ENCODE peak calls at places on chromosomes 3 and 15, in nine cellular contexts. P is heart left ventricle, N is Peyer's patch, W is IMR-90, D is body of pancreas, S is gastrocnemius medialis, C is transverse colon, F is uterus, J is spleen. O is an unnamed sample.
A peak's percentile ranks its signal among the peaks of the same experiment; 100 is the strongest.

GRCh38 chr3:20080956-20081554 is 40.8 kb downstream of the KAT2B start:
- DNase-seq in C (peak; percentile 19), W (peak; percentile 6), N (peak; percentile 69), D (peak; percentile 93), J (peak; percentile 88), P (peak; percentile 82), S (peak; percentile 98), F (peak; percentile 49), O (no peak)

GRCh38 chr15:69609176-69609575 is 156.6 kb downstream of the RPLP1 start:
- DNase-seq in N (peak; percentile 17), D (peak; percentile 20), J (no peak), C (no peak), F (no peak), P (no peak), W (peak; percentile 42), S (no peak), O (no peak)

GRCh38 chr3:141441381-141442365 is 45.2 kb upstream of the RASA2 start:
- DNase-seq in S (peak; percentile 76), N (peak; percentile 86), C (peak; percentile 69), P (peak; percentile 69), F (no peak), W (peak; percentile 90), D (peak; percentile 80), J (peak; percentile 89), O (peak; percentile 69)

GRCh38 chr3:37506968-37507535 is 332.7 kb upstream of the LRRFIP2 start:
- DNase-seq in P (no peak), J (no peak), S (no peak), F (no peak), D (no peak), N (no peak), C (no peak), W (no peak), O (no peak)

GRCh38 chr15:91214675-91215590 is 114.9 kb downstream of the SV2B start:
- DNase-seq in C (no peak), W (no peak), F (no peak), D (no peak), P (no peak), N (no peak), J (no peak), S (no peak), O (no peak)

GRCh38 chr3:18369561-18370185 is 55.5 kb downstream of the SATB1 start:
- DNase-seq in W (no peak), S (no peak), J (no peak), N (no peak), D (peak; percentile 74), C (no peak), P (no peak), F (no peak), O (no peak)

GRCh38 chr3:10646531-10647335 is 141.3 kb upstream of the ATP2B2 start:
- DNase-seq in D (no peak), F (no peak), W (no peak), P (no peak), C (no peak), J (peak; percentile 28), N (peak; percentile 5), S (no peak), O (no peak)

GRCh38 chr3:187641319-187641976 is 28.7 kb downstream of the SST start:
- DNase-seq in J (no peak), P (no peak), N (no peak), S (no peak), F (no peak), D (no peak), C (no peak), W (no peak), O (no peak)

GRCh38 chr3:128872744-128873143 is 6.7 kb upstream of the ACAD9 start:
- DNase-seq in W (no peak), S (no peak), D (no peak), N (no peak), J (peak; percentile 0), C (no peak), F (no peak), P (no peak), O (no peak)

GRCh38 chr3:128873623-128874022 is 5.8 kb upstream of the ACAD9 start:
- DNase-seq in N (no peak), F (no peak), S (no peak), D (no peak), C (no peak), W (no peak), P (no peak), J (peak; percentile 19), O (no peak)

GRCh38 chr3:128878011-128878457 is 1.4 kb upstream of the ACAD9 start:
- DNase-seq in W (no peak), C (no peak), P (no peak), N (no peak), F (no peak), D (no peak), J (peak; percentile 19), S (no peak), O (no peak)

GRCh38 chr3:128874481-128875180 is 4.8 kb upstream of the ACAD9 start:
- DNase-seq in P (no peak), F (no peak), D (no peak), C (no peak), J (peak; percentile 11), N (no peak), S (no peak), W (no peak), O (no peak)

DNA sequence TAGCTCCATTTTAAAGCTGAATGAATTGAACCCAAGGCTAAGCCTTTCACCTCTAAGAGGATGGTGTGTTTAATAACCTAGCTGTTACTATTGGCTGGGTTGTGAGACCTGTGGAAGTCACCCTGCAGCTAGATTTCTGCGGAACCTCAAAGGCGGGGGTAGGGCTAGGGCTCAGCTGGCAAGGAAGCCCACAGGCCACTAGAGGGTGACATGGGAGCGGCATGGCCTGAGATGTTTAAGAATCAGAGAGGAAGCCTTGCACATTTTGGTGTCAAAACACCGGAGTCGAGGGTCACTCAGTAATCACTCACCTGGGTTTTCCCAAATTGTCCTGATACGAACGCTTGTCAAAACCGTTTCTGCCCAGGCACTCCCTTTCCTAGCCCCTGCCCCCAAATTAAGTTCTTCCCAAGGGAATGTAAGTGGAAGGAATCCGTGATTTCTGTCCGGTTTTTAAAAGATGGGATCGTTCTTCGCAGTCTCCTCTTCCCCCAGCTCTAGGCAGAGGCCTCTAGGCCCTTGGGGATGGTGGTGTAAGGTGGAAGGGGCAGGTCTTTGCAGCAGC is 3.8 kb upstream of the ACAD9 start:
- DNase-seq in W (no peak), F (no peak), N (peak; percentile 58), D (peak; percentile 53), J (peak; percentile 78), P (peak; percentile 27), S (peak; percentile 38), C (peak; percentile 29), O (no peak)
- TF ChIP-seq POLR2A in W (no peak), F (no peak), N (no peak), D (no peak), J (no peak), P (no peak), S (no peak), C (no peak), O (no peak)

DNA sequence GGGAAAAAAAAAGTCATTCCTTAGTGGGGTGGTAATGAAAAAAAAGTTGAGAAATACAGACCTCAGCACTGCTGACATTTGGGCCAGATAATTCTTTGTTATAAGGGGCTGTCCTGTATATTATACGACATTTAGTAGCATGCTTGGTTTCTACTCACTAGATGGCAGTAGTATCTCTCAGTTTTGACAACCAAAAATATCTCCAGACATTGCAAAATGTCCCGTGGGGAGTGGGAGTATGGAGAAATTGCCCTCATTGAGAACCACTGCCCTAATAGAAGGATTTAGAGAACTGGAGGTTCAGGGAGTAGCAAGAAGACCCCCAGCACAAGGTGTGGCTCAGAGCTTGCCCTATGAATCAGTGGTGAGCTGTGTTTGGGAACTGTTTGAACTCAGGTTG is 28.6 kb upstream of the TEX264 start:
- DNase-seq in W (peak; percentile 3), F (no peak), P (no peak), C (no peak), N (no peak), D (no peak), S (no peak), J (no peak), O (no peak)
- TF ChIP-seq CTCF in W (peak; percentile 27), F (no peak), P (peak; percentile 21), C (no peak), N (peak; percentile 22), D (no peak), S (peak; percentile 9), J (no peak), O (no peak)

GRCh38 chr3:99864289-99864688 is 46.6 kb downstream of the CMSS1 start:
- DNase-seq in N (no peak), D (no peak), W (no peak), F (no peak), S (no peak), P (no peak), C (no peak), J (no peak), O (no peak)

GRCh38 chr3:99861216-99861615 is 43.6 kb downstream of the CMSS1 start:
- DNase-seq in P (no peak), D (no peak), J (no peak), S (no peak), N (no peak), C (no peak), W (no peak), F (no peak), O (no peak)

GRCh38 chr3:99863588-99863987 is 45.9 kb downstream of the CMSS1 start:
- DNase-seq in P (no peak), J (no peak), D (no peak), F (no peak), S (no peak), N (no peak), C (no peak), W (no peak), O (no peak)

GRCh38 chr3:99862208-99862607 is 44.5 kb downstream of the CMSS1 start:
- DNase-seq in W (peak; percentile 83), J (no peak), S (no peak), F (no peak), D (no peak), C (no peak), N (no peak), P (no peak), O (no peak)

DNA sequence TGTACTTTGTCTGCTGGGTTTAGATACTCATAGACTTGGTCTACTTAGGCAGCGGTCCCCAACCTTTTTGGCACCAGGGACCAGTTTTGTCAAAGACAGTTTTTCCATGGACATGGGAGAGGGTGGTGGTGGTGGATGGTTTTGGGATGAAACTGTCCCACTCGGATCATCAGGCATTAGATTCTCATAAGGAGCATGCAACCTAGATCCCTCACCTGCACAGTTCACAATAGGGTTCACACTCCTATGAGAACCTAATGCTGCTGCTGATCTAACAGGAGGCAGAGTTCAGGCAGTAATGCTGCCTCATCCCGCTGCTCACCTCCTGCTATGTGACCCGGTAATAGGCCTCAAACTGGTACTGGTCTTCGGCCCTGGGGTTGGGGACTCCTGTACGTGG is 45.3 kb downstream of the CMSS1 start:
- DNase-seq in N (no peak), W (no peak), D (no peak), J (no peak), F (no peak), C (no peak), P (no peak), S (no peak), O (no peak)
- H3K4me1 ChIP-seq in N (peaks cover 3% of the 10 kb centered on the region), W (peaks cover 33% of the 10 kb centered on the region), D (peaks cover 9% of the 10 kb centered on the region), J (peaks cover 23% of the 10 kb centered on the region), F (peaks cover 12% of the 10 kb centered on the region), C (peaks cover 12% of the 10 kb centered on the region), P (peaks cover 9% of the 10 kb centered on the region), S (peaks cover 73% of the 10 kb centered on the region), O (peaks cover 20% of the 10 kb centered on the region)

GRCh38 chr15:99106417-99107220 is 1.7 kb downstream of the SYNM start:
- DNase-seq in N (no peak), J (peak; percentile 53), C (no peak), W (peak; percentile 98), F (no peak), D (peak; percentile 78), S (peak; percentile 50), P (peak; percentile 68), O (peak; percentile 38)

GRCh38 chr15:99103279-99103678 is 1.6 kb upstream of the SYNM start:
- DNase-seq in P (no peak), C (no peak), D (no peak), S (no peak), N (no peak), J (peak; percentile 56), F (peak; percentile 6), W (no peak), O (no peak)

GRCh38 chr15:99104788-99105515 is at the start of gene SYNM:
- DNase-seq in W (peak; percentile 72), C (peak; percentile 72), D (peak; percentile 71), N (peak; percentile 73), F (peak; percentile 66), S (peak; percentile 91), P (peak; percentile 83), J (peak; percentile 86), O (peak; percentile 77)

GRCh38 chr15:99102332-99103235 is 2.3 kb upstream of the SYNM start:
- DNase-seq in P (no peak), S (no peak), N (no peak), J (peak; percentile 66), W (no peak), F (peak; percentile 11), D (no peak), C (no peak), O (no peak)

DNA sequence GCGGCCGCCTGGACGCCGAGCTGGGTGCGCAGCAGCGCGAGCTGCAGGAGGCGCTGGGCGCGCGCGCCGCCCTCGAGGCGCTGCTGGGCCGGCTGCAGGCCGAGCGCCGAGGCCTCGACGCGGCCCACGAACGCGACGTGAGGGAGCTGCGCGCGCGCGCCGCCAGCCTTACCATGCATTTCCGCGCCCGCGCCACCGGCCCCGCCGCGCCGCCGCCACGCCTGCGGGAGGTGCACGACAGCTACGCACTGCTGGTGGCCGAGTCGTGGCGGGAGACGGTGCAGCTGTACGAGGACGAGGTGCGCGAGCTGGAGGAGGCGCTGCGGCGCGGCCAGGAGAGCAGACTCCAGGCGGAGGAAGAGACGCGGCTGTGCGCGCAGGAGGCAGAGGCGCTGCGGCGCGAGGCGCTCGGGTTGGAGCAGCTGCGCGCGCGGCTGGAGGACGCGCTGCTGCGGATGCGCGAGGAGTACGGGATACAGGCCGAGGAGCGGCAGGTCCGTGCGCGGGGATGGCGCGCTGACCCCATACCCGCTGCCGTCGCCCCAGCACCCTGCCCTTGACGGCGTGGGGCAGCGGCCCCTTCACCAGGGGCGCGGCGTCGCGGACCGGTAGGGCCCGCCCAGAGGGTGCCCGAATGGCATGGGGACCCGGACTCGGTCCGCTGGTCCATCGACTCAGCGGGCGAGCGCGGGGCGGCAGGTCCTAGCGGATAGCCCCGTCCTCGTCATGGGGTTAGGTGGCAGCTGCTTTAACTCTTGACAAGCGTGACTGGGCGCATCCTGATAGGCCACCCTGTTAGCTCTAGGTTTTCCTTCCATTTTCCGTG is 849 bp downstream of the SYNM start:
- DNase-seq in S (peak; percentile 72), P (peak; percentile 61), J (peak; percentile 82), F (peak; percentile 36), N (peak; percentile 54), D (peak; percentile 43), W (peak; percentile 66), C (peak; percentile 37), O (no peak)
- TF ChIP-seq POLR2A in S (peak; percentile 75), P (no peak), J (no peak), F (no peak), N (no peak), D (no peak), W (peak; percentile 20), C (no peak), O (no peak)